ENCODE peak calls at places on chromosome 7, in nine cellular contexts. X is pancreas, K is fibroblast of lung, H is lung, N is HFF-Myc, L is cardiac fibroblast, W is cardiac muscle cell, E is left ventricle myocardium inferior, F is body of pancreas. U is an unnamed sample.

GRCh38 chr7:112467867-112468266 is 12.9 kb upstream of the LSMEM1 start:
- DNase-seq in H (no peak), E (no peak), N (no peak), X (no peak), F (no peak), K (no peak), L (no peak), W (no peak), U (no peak)

GRCh38 chr7:92025260-92025659 is 84.6 kb downstream of the AKAP9 start:
- DNase-seq in E (no peak), F (no peak), X (no peak), K (peak; percentile 64), W (no peak), L (peak; percentile 86), H (no peak), N (no peak), U (peak; percentile 67)

GRCh38 chr7:134750083-134751062 is 29.1 kb upstream of the CALD1 start:
- DNase-seq in W (peak; percentile 70), L (peak; percentile 67), F (peak; percentile 47), E (no peak), X (peak; percentile 39), N (no peak), H (peak; percentile 63), K (peak; percentile 49), U (peak; percentile 44)

GRCh38 chr7:100626530-100627237 is 14.3 kb downstream of the MOSPD3 start:
- DNase-seq in E (peak; percentile 84), X (peak; percentile 62), K (peak; percentile 74), H (peak; percentile 85), N (no peak), W (peak; percentile 81), L (peak; percentile 85), F (peak; percentile 59), U (peak; percentile 73)

GRCh38 chr7:66847879-66848810 is 72.9 kb upstream of the TMEM248 start:
- DNase-seq in K (peak; percentile 78), F (no peak), X (no peak), N (no peak), L (peak; percentile 93), E (no peak), H (no peak), W (no peak), U (peak; percentile 69)

GRCh38 chr7:16904086-16904485 is 22.3 kb upstream of the AGR3 start:
- DNase-seq in W (no peak), E (no peak), X (no peak), F (no peak), L (no peak), H (no peak), K (no peak), N (no peak), U (no peak)

GRCh38 chr7:127320974-127321373 is 68.2 kb upstream of the GRM8 start:
- DNase-seq in F (no peak), W (no peak), K (no peak), H (no peak), X (no peak), L (no peak), N (no peak), E (no peak), U (no peak)

GRCh38 chr7:151626422-151627115 is 106.9 kb upstream of the RHEB start:
- DNase-seq in W (peak; percentile 73), N (no peak), K (peak; percentile 35), H (peak; percentile 41), L (peak; percentile 26), F (peak; percentile 66), X (peak; percentile 51), E (no peak), U (no peak)

GRCh38 chr7:134062460-134062859 is 64.7 kb upstream of the LRGUK start:
- DNase-seq in K (no peak), H (no peak), L (no peak), X (no peak), W (peak; percentile 45), N (no peak), E (no peak), F (no peak), U (no peak)

GRCh38 chr7:12434012-12434642 is 30.5 kb upstream of the VWDE start:
- DNase-seq in H (no peak), F (no peak), N (no peak), L (no peak), E (no peak), K (peak; percentile 26), X (no peak), W (no peak), U (no peak)

GRCh38 chr7:151008511-151009323 is 15.6 kb downstream of the ATG9B start:
- DNase-seq in K (peak; percentile 25), L (peak; percentile 65), H (peak; percentile 59), E (peak; percentile 74), X (peak; percentile 82), W (no peak), N (no peak), F (peak; percentile 77), U (peak; percentile 31)

GRCh38 chr7:28383949-28384348 is 28.4 kb upstream of the CREB5 start:
- DNase-seq in H (no peak), N (no peak), K (no peak), F (no peak), W (no peak), L (no peak), E (no peak), X (no peak), U (no peak)

GRCh38 chr7:113159746-113160339 is 41.5 kb upstream of the SMIM30 start:
- DNase-seq in N (peak; percentile 3), W (peak; percentile 56), F (peak; percentile 32), X (no peak), L (peak; percentile 63), H (no peak), E (no peak), K (peak; percentile 50), U (peak; percentile 56)

GRCh38 chr7:280461-280860 is 9.5 kb upstream of the FOXL3 start:
- DNase-seq in K (no peak), W (no peak), H (no peak), X (no peak), E (peak; percentile 3), L (no peak), N (no peak), F (no peak), U (no peak)

GRCh38 chr7:104859754-104860426 is 154.1 kb upstream of the KMT2E start:
- DNase-seq in H (no peak), L (peak; percentile 5), F (no peak), N (no peak), K (no peak), X (no peak), W (no peak), E (no peak), U (no peak)

GRCh38 chr7:98238976-98239375 is 13.1 kb downstream of the TECPR1 start:
- DNase-seq in N (no peak), H (no peak), E (no peak), X (no peak), W (no peak), L (peak; percentile 59), F (no peak), K (no peak), U (no peak)

GRCh38 chr7:34070486-34071323 is 165.4 kb downstream of the BMPER start:
- DNase-seq in N (no peak), L (peak; percentile 78), H (no peak), W (no peak), E (no peak), X (no peak), K (peak; percentile 84), F (no peak), U (peak; percentile 52)

DNA sequence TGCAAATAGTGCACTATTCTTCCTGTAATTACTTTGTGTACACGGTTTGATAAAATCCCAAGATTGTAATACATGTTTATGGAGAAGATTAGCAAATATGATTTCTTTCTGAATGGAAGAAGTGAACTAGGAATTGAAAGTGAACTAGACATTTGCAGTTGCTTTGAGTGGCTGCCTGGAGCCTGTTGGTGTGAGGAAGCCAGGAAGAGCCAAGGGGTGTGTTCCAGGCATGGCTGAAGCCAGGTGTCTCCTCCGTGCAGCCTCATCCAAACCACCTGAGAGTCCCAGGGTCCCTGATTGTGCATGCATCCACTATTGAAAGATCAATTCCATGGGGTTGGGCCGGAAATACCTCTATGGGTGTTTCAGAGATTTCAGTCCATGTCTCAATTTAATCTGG is 253.1 kb upstream of the SHH start:
- DNase-seq in K (no peak), L (no peak), N (no peak), X (no peak), F (no peak), E (no peak), W (no peak), H (no peak), U (no peak)
- TF ChIP-seq CTCF in K (no peak), L (no peak), N (no peak), X (no peak), F (no peak), E (no peak), W (no peak), H (no peak), U (no peak)

GRCh38 chr7:24572014-24572413 is 1.2 kb upstream of the PALS2 start:
- DNase-seq in F (no peak), W (no peak), K (no peak), L (no peak), H (no peak), X (no peak), N (no peak), E (no peak), U (peak; percentile 1)
- H3K4me3 ChIP-seq in F (no peak overlapping the region), W (no peak overlapping the region), K (peak overlapping the region; percentile 85), L (no peak overlapping the region), H (no peak overlapping the region), X (peak overlapping the region; percentile 79), N (no peak overlapping the region), E (peak overlapping the region; percentile 84), U (no peak overlapping the region)

GRCh38 chr7:76166404-76167255 is 35.1 kb upstream of the SRRM3 start:
- DNase-seq in E (peak; percentile 99), W (peak; percentile 98), N (peak; percentile 74), F (peak; percentile 98), X (peak; percentile 99), L (peak; percentile 97), H (peak; percentile 97), K (peak; percentile 96), U (peak; percentile 94)
- TF ChIP-seq CTCF in E (peak; percentile 44), W (peak; percentile 32), N (peak; percentile 9), F (no peak), X (no peak), L (peak; percentile 26), H (no peak), K (peak; percentile 24), U (peak; percentile 29)

GRCh38 chr7:30929686-30930085 is 18.0 kb downstream of the AQP1 start:
- DNase-seq in K (no peak), L (no peak), N (no peak), H (no peak), E (no peak), X (no peak), W (no peak), F (peak; percentile 9), U (no peak)

GRCh38 chr7:30931927-30932540 is 20.4 kb downstream of the AQP1 start:
- DNase-seq in F (peak; percentile 12), N (no peak), E (no peak), X (no peak), H (no peak), L (no peak), K (no peak), W (no peak), U (no peak)

GRCh38 chr7:30930621-30931020 is 19.0 kb downstream of the AQP1 start:
- DNase-seq in L (no peak), W (peak; percentile 92), X (no peak), K (no peak), F (peak; percentile 25), H (no peak), E (peak; percentile 44), N (no peak), U (no peak)

GRCh38 chr7:30932562-30932961 is 20.9 kb downstream of the AQP1 start:
- DNase-seq in E (no peak), X (peak; percentile 70), F (peak; percentile 56), H (no peak), W (no peak), N (no peak), L (no peak), K (no peak), U (no peak)

GRCh38 chr7:30931161-30931926 is 19.7 kb downstream of the AQP1 start:
- DNase-seq in W (no peak), E (peak; percentile 53), L (peak; percentile 36), X (peak; percentile 73), F (peak; percentile 68), K (no peak), H (peak; percentile 28), N (no peak), U (peak; percentile 53)
- H3K4me3 ChIP-seq in W (no peak overlapping the region), E (peak overlapping the region; percentile 17), L (no peak overlapping the region), X (peak overlapping the region; percentile 17), F (no peak overlapping the region), K (no peak overlapping the region), H (no peak overlapping the region), N (no peak overlapping the region), U (no peak overlapping the region)